ENCODE peak calls at places on chromosomes 13 and 19, in ten cellular contexts. W, U, H, S, P, O, F, J, K and Q are unnamed samples.

GRCh38 chr13:25292301-25292700 is 5.0 kb upstream of the MTMR6 start:
- DNase-seq in O (peak; percentile 22), F (no peak), J (no peak), H (peak; percentile 82), S (no peak), K (peak; percentile 48), P (no peak), U (no peak), W (no peak), Q (no peak)

GRCh38 chr13:59352600-59352999 is 811.1 kb downstream of the DIAPH3 start:
- DNase-seq in K (peak; percentile 65), W (no peak), H (no peak), U (no peak), S (no peak), O (no peak), P (no peak), J (no peak), F (no peak), Q (no peak)

GRCh38 chr13:35917942-35918645 is 213.1 kb downstream of the DCLK1 start:
- DNase-seq in U (no peak), P (no peak), F (no peak), W (no peak), J (peak; percentile 3), O (peak; percentile 48), H (no peak), K (no peak), S (no peak), Q (no peak)

GRCh38 chr13:78586706-78587105 is 16.6 kb downstream of the POU4F1 start:
- DNase-seq in U (no peak), S (no peak), P (no peak), K (peak; percentile 91), F (no peak), H (peak; percentile 44), O (no peak), W (no peak), J (no peak), Q (peak; percentile 91)

GRCh38 chr13:49516467-49516866 is 20.7 kb downstream of the PHF11 start:
- DNase-seq in P (peak; percentile 34), O (no peak), J (no peak), W (no peak), U (no peak), K (no peak), S (no peak), H (no peak), F (no peak), Q (no peak)

GRCh38 chr13:52797176-52797575 is 51.3 kb downstream of the PCDH8 start:
- DNase-seq in F (no peak), O (no peak), W (no peak), K (no peak), J (no peak), U (no peak), S (no peak), P (no peak), H (no peak), Q (no peak)

GRCh38 chr19:30073152-30074000 is 131.3 kb downstream of the URI1 start:
- DNase-seq in P (no peak), U (no peak), W (no peak), H (no peak), F (peak; percentile 2), K (peak; percentile 7), O (no peak), J (no peak), S (no peak), Q (no peak)

GRCh38 chr19:47781590-47782318 is 3.3 kb downstream of the SELENOW start:
- DNase-seq in W (no peak), U (no peak), P (no peak), H (no peak), S (no peak), K (no peak), J (no peak), F (no peak), O (no peak), Q (no peak)

GRCh38 chr13:97856001-97856675 is 97.3 kb upstream of the IPO5 start:
- DNase-seq in P (peak; percentile 48), O (peak; percentile 30), J (no peak), S (no peak), K (peak; percentile 21), H (no peak), U (no peak), F (peak; percentile 13), W (no peak), Q (no peak)

GRCh38 chr13:73849292-73849691 is 284.9 kb downstream of the KLF12 start:
- DNase-seq in H (no peak), P (no peak), W (peak; percentile 33), S (no peak), F (peak; percentile 28), U (no peak), K (peak; percentile 94), O (peak; percentile 64), J (peak; percentile 55), Q (peak; percentile 35)

GRCh38 chr13:44368062-44368591 is 5.5 kb upstream of the SERP2 start:
- DNase-seq in J (peak; percentile 39), U (no peak), O (peak; percentile 88), W (peak; percentile 17), S (no peak), F (no peak), P (no peak), K (no peak), H (peak; percentile 84), Q (no peak)

GRCh38 chr19:56089344-56089743 is 31.8 kb downstream of the ZNF787 start:
- DNase-seq in P (no peak), U (no peak), J (no peak), F (no peak), K (no peak), S (no peak), H (no peak), W (no peak), O (no peak), Q (no peak)

GRCh38 chr13:79455331-79455730 is 25.6 kb upstream of the NDFIP2 start:
- DNase-seq in S (no peak), W (peak; percentile 16), P (no peak), K (peak; percentile 75), O (peak; percentile 77), J (peak; percentile 82), H (no peak), F (no peak), U (no peak), Q (no peak)

GRCh38 chr13:110685305-110685704 is 20.6 kb downstream of the CARS2 start:
- DNase-seq in F (no peak), P (no peak), W (no peak), S (no peak), J (peak; percentile 80), O (peak; percentile 91), H (no peak), U (no peak), K (no peak), Q (no peak)

GRCh38 chr13:109737046-109737573 is 49.3 kb downstream of the IRS2 start:
- DNase-seq in F (no peak), O (no peak), P (peak; percentile 37), S (no peak), U (no peak), K (no peak), W (no peak), H (no peak), J (no peak), Q (no peak)

GRCh38 chr13:48144413-48145035 is 49.6 kb upstream of the MED4 start:
- DNase-seq in U (no peak), O (peak; percentile 31), P (no peak), S (no peak), H (no peak), W (no peak), J (no peak), F (peak; percentile 14), K (no peak), Q (no peak)

GRCh38 chr19:45523642-45524256 is 16.5 kb downstream of the VASP start:
- DNase-seq in J (peak; percentile 74), O (peak; percentile 83), W (peak; percentile 82), K (peak; percentile 93), P (peak; percentile 70), U (peak; percentile 61), H (peak; percentile 88), S (peak; percentile 22), F (peak; percentile 85), Q (peak; percentile 72)

GRCh38 chr19:45643024-45643926 is 4.1 kb upstream of the EML2 start:
- DNase-seq in P (peak; percentile 91), S (peak; percentile 56), K (peak; percentile 91), F (peak; percentile 92), J (peak; percentile 69), U (peak; percentile 83), W (peak; percentile 50), H (peak; percentile 84), O (peak; percentile 77), Q (no peak)

GRCh38 chr13:106997219-106997618 is 429.3 kb upstream of the ARGLU1 start:
- DNase-seq in S (no peak), H (no peak), W (no peak), P (no peak), J (no peak), U (no peak), K (no peak), O (no peak), F (no peak), Q (no peak)

GRCh38 chr19:40283414-40284250 is 1.5 kb downstream of the AKT2 start:
- DNase-seq in J (no peak), U (no peak), H (no peak), K (no peak), W (no peak), S (no peak), P (no peak), F (no peak), O (peak; percentile 12), Q (no peak)

GRCh38 chr19:19261350-19262189 is 11.5 kb downstream of the TM6SF2 start:
- DNase-seq in K (peak; percentile 69), W (no peak), J (no peak), P (no peak), U (no peak), H (no peak), S (no peak), O (no peak), F (no peak), Q (no peak)

GRCh38 chr13:113093580-113094409 is 11.8 kb upstream of the F7 start:
- DNase-seq in W (no peak), J (no peak), U (no peak), O (no peak), F (no peak), K (no peak), H (no peak), P (no peak), S (no peak), Q (no peak)